ENCODE peak calls at places on chromosomes 7 and 10, in nine cellular contexts. One of them, this sample, is unnamed.

GRCh38 chr10:46318808-46319207 is 32.0 kb downstream of the ANTXRL start:
- DNase-seq in psoas muscle: no peak
- DNase-seq in coronary artery: no peak
- DNase-seq in thoracic aorta: no peak
- DNase-seq in adrenal gland: peak
- DNase-seq in CD8-positive, alpha-beta T cell: no peak
- DNase-seq in CD4-positive, alpha-beta T cell: no peak
- DNase-seq in heart right ventricle: no peak
- DNase-seq in RWPE1: no peak
- DNase-seq in this sample: no peak

GRCh38 chr7:128029405-128029995 is 1.7 kb downstream of the LRRC4 start:
- DNase-seq in adrenal gland: no peak
- DNase-seq in coronary artery: no peak
- DNase-seq in thoracic aorta: no peak
- DNase-seq in heart right ventricle: no peak
- DNase-seq in CD4-positive, alpha-beta T cell: no peak
- DNase-seq in RWPE1: no peak
- DNase-seq in psoas muscle: no peak
- DNase-seq in CD8-positive, alpha-beta T cell: no peak
- DNase-seq in this sample: no peak

GRCh38 chr7:121334875-121335648 is 6.3 kb downstream of the WNT16 start:
- DNase-seq in CD8-positive, alpha-beta T cell: no peak
- DNase-seq in RWPE1: no peak
- DNase-seq in heart right ventricle: no peak
- DNase-seq in coronary artery: no peak
- DNase-seq in CD4-positive, alpha-beta T cell: no peak
- DNase-seq in psoas muscle: no peak
- DNase-seq in thoracic aorta: no peak
- DNase-seq in adrenal gland: no peak
- DNase-seq in this sample: no peak

GRCh38 chr7:134995239-134996096 is 9.2 kb downstream of the AGBL3 start:
- DNase-seq in heart right ventricle: no peak
- DNase-seq in thoracic aorta: no peak
- DNase-seq in CD4-positive, alpha-beta T cell: no peak
- DNase-seq in adrenal gland: no peak
- DNase-seq in CD8-positive, alpha-beta T cell: no peak
- DNase-seq in psoas muscle: no peak
- DNase-seq in RWPE1: no peak
- DNase-seq in coronary artery: no peak
- DNase-seq in this sample: no peak

GRCh38 chr7:142808461-142808801 is 37.7 kb downstream of the PRSS2 start:
- DNase-seq in thoracic aorta: no peak
- DNase-seq in CD8-positive, alpha-beta T cell: no peak
- DNase-seq in CD4-positive, alpha-beta T cell: no peak
- DNase-seq in psoas muscle: no peak
- DNase-seq in heart right ventricle: no peak
- DNase-seq in RWPE1: no peak
- DNase-seq in coronary artery: no peak
- DNase-seq in adrenal gland: no peak
- DNase-seq in this sample: no peak

GRCh38 chr7:34497153-34497777 is 160.8 kb upstream of the NPSR1 start:
- DNase-seq in CD8-positive, alpha-beta T cell: no peak
- DNase-seq in psoas muscle: no peak
- DNase-seq in CD4-positive, alpha-beta T cell: no peak
- DNase-seq in coronary artery: no peak
- DNase-seq in heart right ventricle: no peak
- DNase-seq in RWPE1: peak
- DNase-seq in adrenal gland: no peak
- DNase-seq in thoracic aorta: no peak
- DNase-seq in this sample: no peak

GRCh38 chr7:79282882-79283602 is 170.4 kb downstream of the MAGI2 start:
- DNase-seq in psoas muscle: no peak
- DNase-seq in RWPE1: peak
- DNase-seq in adrenal gland: no peak
- DNase-seq in CD8-positive, alpha-beta T cell: no peak
- DNase-seq in CD4-positive, alpha-beta T cell: no peak
- DNase-seq in heart right ventricle: no peak
- DNase-seq in thoracic aorta: no peak
- DNase-seq in coronary artery: no peak
- DNase-seq in this sample: no peak

GRCh38 chr7:70446448-70447143 is 685.3 kb upstream of the GALNT17 start:
- DNase-seq in psoas muscle: no peak
- DNase-seq in heart right ventricle: no peak
- DNase-seq in CD4-positive, alpha-beta T cell: no peak
- DNase-seq in thoracic aorta: no peak
- DNase-seq in adrenal gland: no peak
- DNase-seq in CD8-positive, alpha-beta T cell: no peak
- DNase-seq in RWPE1: no peak
- DNase-seq in coronary artery: no peak
- DNase-seq in this sample: no peak

GRCh38 chr10:24762966-24763623 is 39.4 kb upstream of the ARHGAP21 start:
- DNase-seq in adrenal gland: no peak
- DNase-seq in CD8-positive, alpha-beta T cell: no peak
- DNase-seq in psoas muscle: no peak
- DNase-seq in CD4-positive, alpha-beta T cell: no peak
- DNase-seq in RWPE1: peak
- DNase-seq in thoracic aorta: no peak
- DNase-seq in coronary artery: no peak
- DNase-seq in heart right ventricle: no peak
- DNase-seq in this sample: no peak

GRCh38 chr7:53743697-53744096 is 708.3 kb downstream of the POM121L12 start:
- DNase-seq in heart right ventricle: no peak
- DNase-seq in RWPE1: no peak
- DNase-seq in psoas muscle: no peak
- DNase-seq in CD4-positive, alpha-beta T cell: no peak
- DNase-seq in thoracic aorta: no peak
- DNase-seq in CD8-positive, alpha-beta T cell: no peak
- DNase-seq in adrenal gland: no peak
- DNase-seq in coronary artery: no peak
- DNase-seq in this sample: no peak

GRCh38 chr10:50325449-50326188 is 74.3 kb upstream of the ASAH2 start:
- DNase-seq in coronary artery: peak
- DNase-seq in psoas muscle: peak
- DNase-seq in RWPE1: peak
- DNase-seq in thoracic aorta: peak
- DNase-seq in heart right ventricle: peak
- DNase-seq in CD8-positive, alpha-beta T cell: no peak
- DNase-seq in CD4-positive, alpha-beta T cell: no peak
- DNase-seq in adrenal gland: peak
- DNase-seq in this sample: no peak

GRCh38 chr7:108467391-108467790 is 11.2 kb upstream of the NRCAM start:
- DNase-seq in psoas muscle: no peak
- DNase-seq in heart right ventricle: no peak
- DNase-seq in thoracic aorta: no peak
- DNase-seq in adrenal gland: no peak
- DNase-seq in CD8-positive, alpha-beta T cell: no peak
- DNase-seq in CD4-positive, alpha-beta T cell: no peak
- DNase-seq in coronary artery: no peak
- DNase-seq in RWPE1: no peak
- DNase-seq in this sample: no peak

GRCh38 chr10:90856261-90856660 is 1.6 kb downstream of the HTR7 start:
- DNase-seq in heart right ventricle: no peak
- DNase-seq in CD8-positive, alpha-beta T cell: no peak
- DNase-seq in psoas muscle: no peak
- DNase-seq in RWPE1: no peak
- DNase-seq in coronary artery: no peak
- DNase-seq in thoracic aorta: no peak
- DNase-seq in CD4-positive, alpha-beta T cell: no peak
- DNase-seq in adrenal gland: no peak
- DNase-seq in this sample: no peak

GRCh38 chr7:11570205-11570604 is 261.8 kb downstream of the THSD7A start:
- DNase-seq in coronary artery: no peak
- DNase-seq in psoas muscle: no peak
- DNase-seq in CD4-positive, alpha-beta T cell: no peak
- DNase-seq in CD8-positive, alpha-beta T cell: no peak
- DNase-seq in adrenal gland: no peak
- DNase-seq in heart right ventricle: no peak
- DNase-seq in thoracic aorta: no peak
- DNase-seq in RWPE1: no peak
- DNase-seq in this sample: no peak

GRCh38 chr7:19362099-19362498 is 216.9 kb upstream of the FERD3L start:
- DNase-seq in coronary artery: no peak
- DNase-seq in thoracic aorta: no peak
- DNase-seq in psoas muscle: no peak
- DNase-seq in adrenal gland: no peak
- DNase-seq in CD8-positive, alpha-beta T cell: no peak
- DNase-seq in heart right ventricle: no peak
- DNase-seq in CD4-positive, alpha-beta T cell: no peak
- DNase-seq in RWPE1: peak
- DNase-seq in this sample: no peak

GRCh38 chr10:89164920-89165319 is 42.2 kb downstream of the CH25H start:
- DNase-seq in RWPE1: no peak
- DNase-seq in CD4-positive, alpha-beta T cell: no peak
- DNase-seq in thoracic aorta: no peak
- DNase-seq in psoas muscle: no peak
- DNase-seq in CD8-positive, alpha-beta T cell: no peak
- DNase-seq in coronary artery: no peak
- DNase-seq in adrenal gland: no peak
- DNase-seq in heart right ventricle: no peak
- DNase-seq in this sample: no peak

GRCh38 chr7:1918063-1918645 is 248.1 kb downstream of the ELFN1 start:
- DNase-seq in CD8-positive, alpha-beta T cell: no peak
- DNase-seq in coronary artery: no peak
- DNase-seq in adrenal gland: no peak
- DNase-seq in CD4-positive, alpha-beta T cell: no peak
- DNase-seq in heart right ventricle: peak
- DNase-seq in thoracic aorta: no peak
- DNase-seq in RWPE1: no peak
- DNase-seq in psoas muscle: peak
- DNase-seq in this sample: no peak

GRCh38 chr7:2106920-2107319 is 125.8 kb downstream of the MAD1L1 start:
- DNase-seq in psoas muscle: peak
- DNase-seq in heart right ventricle: peak
- DNase-seq in coronary artery: no peak
- DNase-seq in thoracic aorta: no peak
- DNase-seq in RWPE1: peak
- DNase-seq in adrenal gland: peak
- DNase-seq in CD8-positive, alpha-beta T cell: no peak
- DNase-seq in CD4-positive, alpha-beta T cell: no peak
- DNase-seq in this sample: peak

GRCh38 chr7:41652265-41652664 is 50.6 kb downstream of the INHBA start:
- DNase-seq in adrenal gland: no peak
- DNase-seq in CD4-positive, alpha-beta T cell: no peak
- DNase-seq in RWPE1: no peak
- DNase-seq in CD8-positive, alpha-beta T cell: no peak
- DNase-seq in thoracic aorta: no peak
- DNase-seq in coronary artery: no peak
- DNase-seq in psoas muscle: no peak
- DNase-seq in heart right ventricle: no peak
- DNase-seq in this sample: no peak

DNA sequence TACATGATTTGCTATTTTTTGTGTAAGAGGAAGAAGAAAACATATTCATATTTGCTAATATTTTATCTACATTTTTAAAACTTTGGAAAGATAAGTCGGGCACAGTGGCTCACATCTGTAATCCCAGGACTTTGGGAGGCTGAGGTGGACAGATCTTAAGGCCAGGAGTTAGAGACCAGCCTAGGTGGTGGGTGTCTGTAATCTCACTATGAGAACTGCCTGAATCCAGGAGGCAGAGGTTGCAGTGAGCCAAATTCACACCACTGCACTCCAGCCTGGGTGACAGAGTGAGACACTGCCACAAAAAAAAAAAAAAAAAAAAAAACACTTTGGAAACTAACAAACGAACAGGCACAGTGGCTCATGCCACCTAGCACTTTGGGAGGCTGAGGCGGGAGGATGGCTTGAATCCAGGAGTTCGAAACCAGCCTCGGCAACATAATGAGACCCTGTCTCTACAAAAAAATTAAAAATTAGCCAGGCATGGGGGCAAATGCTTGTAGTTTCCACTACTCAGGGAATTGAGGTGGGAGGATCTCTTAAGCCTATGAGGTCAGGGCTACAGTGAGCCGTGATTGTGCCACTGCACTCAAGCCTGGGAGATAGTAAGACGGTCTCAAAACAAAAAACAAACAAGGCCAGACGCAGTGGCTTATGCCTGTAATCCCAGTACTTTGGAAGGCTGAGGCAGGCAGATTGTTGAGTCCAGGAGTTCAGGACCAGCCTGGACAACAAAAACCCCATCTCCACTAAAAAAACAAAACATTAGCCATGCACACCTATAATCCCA is 25.6 kb downstream of the HERC4 start:
- DNase-seq in heart right ventricle: no peak
- DNase-seq in RWPE1: no peak
- DNase-seq in CD8-positive, alpha-beta T cell: no peak
- DNase-seq in coronary artery: no peak
- DNase-seq in adrenal gland: no peak
- DNase-seq in CD4-positive, alpha-beta T cell: no peak
- DNase-seq in thoracic aorta: no peak
- DNase-seq in psoas muscle: no peak
- DNase-seq in this sample: no peak
- H3K27ac ChIP-seq in heart right ventricle: no peak
- H3K27ac ChIP-seq in RWPE1: no peak
- H3K27ac ChIP-seq in CD8-positive, alpha-beta T cell: no peak
- H3K27ac ChIP-seq in coronary artery: no peak
- H3K27ac ChIP-seq in adrenal gland: peak
- H3K27ac ChIP-seq in CD4-positive, alpha-beta T cell: no peak
- H3K27ac ChIP-seq in thoracic aorta: no peak
- H3K27ac ChIP-seq in psoas muscle: no peak
- H3K27ac ChIP-seq in this sample: no peak

GRCh38 chr10:102397222-102398171 is 2.0 kb downstream of the NFKB2 start:
- DNase-seq in heart right ventricle: no peak
- DNase-seq in coronary artery: no peak
- DNase-seq in psoas muscle: no peak
- DNase-seq in adrenal gland: no peak
- DNase-seq in RWPE1: no peak
- DNase-seq in CD8-positive, alpha-beta T cell: no peak
- DNase-seq in CD4-positive, alpha-beta T cell: no peak
- DNase-seq in thoracic aorta: no peak
- DNase-seq in this sample: no peak
- H3K27ac ChIP-seq in heart right ventricle: no peak
- H3K27ac ChIP-seq in coronary artery: no peak
- H3K27ac ChIP-seq in psoas muscle: peak
- H3K27ac ChIP-seq in adrenal gland: no peak
- H3K27ac ChIP-seq in RWPE1: peak
- H3K27ac ChIP-seq in CD8-positive, alpha-beta T cell: no peak
- H3K27ac ChIP-seq in CD4-positive, alpha-beta T cell: peak
- H3K27ac ChIP-seq in thoracic aorta: no peak
- H3K27ac ChIP-seq in this sample: no peak

DNA sequence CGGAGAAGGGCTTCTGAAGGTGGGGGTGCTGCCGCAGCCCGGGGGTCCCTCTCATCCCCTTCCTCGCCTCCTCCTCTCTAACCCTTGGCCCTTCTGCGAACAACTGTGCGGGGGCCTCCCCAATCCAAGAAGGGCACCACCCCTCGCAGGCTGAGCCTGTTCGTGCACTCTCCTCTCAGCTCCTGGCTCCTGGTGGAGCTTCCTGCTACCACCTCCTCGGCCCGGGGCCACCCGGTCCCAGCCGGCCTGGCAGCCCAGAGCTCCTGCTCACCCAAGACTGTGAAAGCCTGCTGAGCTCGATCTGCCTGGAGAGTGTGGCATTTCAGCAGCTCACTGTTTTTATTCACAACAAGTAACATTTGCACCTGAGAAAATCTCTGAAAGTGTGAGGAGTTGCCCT is 2.4 kb downstream of the ADGRA1 start:
- DNase-seq in CD8-positive, alpha-beta T cell: no peak
- DNase-seq in thoracic aorta: no peak
- DNase-seq in adrenal gland: no peak
- DNase-seq in RWPE1: no peak
- DNase-seq in heart right ventricle: no peak
- DNase-seq in psoas muscle: no peak
- DNase-seq in CD4-positive, alpha-beta T cell: no peak
- DNase-seq in coronary artery: no peak
- DNase-seq in this sample: no peak
- H3K27ac ChIP-seq in CD8-positive, alpha-beta T cell: no peak
- H3K27ac ChIP-seq in thoracic aorta: no peak
- H3K27ac ChIP-seq in adrenal gland: no peak
- H3K27ac ChIP-seq in RWPE1: no peak
- H3K27ac ChIP-seq in heart right ventricle: no peak
- H3K27ac ChIP-seq in psoas muscle: no peak
- H3K27ac ChIP-seq in CD4-positive, alpha-beta T cell: no peak
- H3K27ac ChIP-seq in coronary artery: no peak
- H3K27ac ChIP-seq in this sample: no peak

GRCh38 chr7:503046-503574 is 16.5 kb downstream of the PDGFA start:
- DNase-seq in thoracic aorta: no peak
- DNase-seq in coronary artery: peak
- DNase-seq in CD8-positive, alpha-beta T cell: no peak
- DNase-seq in heart right ventricle: no peak
- DNase-seq in psoas muscle: peak
- DNase-seq in RWPE1: no peak
- DNase-seq in adrenal gland: no peak
- DNase-seq in CD4-positive, alpha-beta T cell: no peak
- DNase-seq in this sample: no peak
- H3K27ac ChIP-seq in thoracic aorta: peak
- H3K27ac ChIP-seq in coronary artery: peak
- H3K27ac ChIP-seq in CD8-positive, alpha-beta T cell: no peak
- H3K27ac ChIP-seq in heart right ventricle: peak
- H3K27ac ChIP-seq in psoas muscle: no peak
- H3K27ac ChIP-seq in RWPE1: peak
- H3K27ac ChIP-seq in adrenal gland: no peak
- H3K27ac ChIP-seq in CD4-positive, alpha-beta T cell: no peak
- H3K27ac ChIP-seq in this sample: no peak